ENCODE peak calls at places on chromosome 14, in ten cellular contexts. U is WTC11, C is lower leg skin, S is HCT116, Z is psoas muscle, N is GM20000, F is NB4, T is GM13977, R is cardiac fibroblast, D is lung. Y is an unnamed sample.

GRCh38 chr14:35687335-35687939 is 121.7 kb downstream of the RALGAPA1 start:
- DNase-seq in U (peak), F (peak), D (no peak), R (peak), Z (no peak), T (peak), N (peak), C (no peak), S (peak), Y (no peak)

GRCh38 chr14:69238883-69239282 is 21.1 kb upstream of the GALNT16 start:
- DNase-seq in N (no peak), U (no peak), D (no peak), R (no peak), C (no peak), S (no peak), Z (no peak), T (no peak), F (no peak), Y (no peak)

GRCh38 chr14:65408113-65408512 is 4.4 kb upstream of the FUT8 start:
- DNase-seq in C (no peak), F (no peak), R (no peak), U (no peak), D (no peak), S (no peak), Z (no peak), T (no peak), N (no peak), Y (no peak)

GRCh38 chr14:100861188-100861936 is 35.4 kb downstream of the MEG3 start:
- DNase-seq in F (no peak), U (no peak), C (no peak), N (no peak), S (no peak), D (no peak), T (no peak), R (no peak), Z (peak), Y (no peak)

GRCh38 chr14:34665785-34666425 is 36.0 kb upstream of the SNX6 start:
- DNase-seq in S (no peak), N (no peak), U (no peak), Z (no peak), F (peak), C (no peak), R (peak), D (no peak), T (no peak), Y (no peak)

GRCh38 chr14:59254146-59254910 is 65.9 kb downstream of the DAAM1 start:
- DNase-seq in D (peak), R (peak), S (no peak), T (no peak), N (no peak), C (peak), F (no peak), Z (peak), U (no peak), Y (no peak)

GRCh38 chr14:63205850-63206249 is 1.6 kb downstream of the RHOJ start:
- DNase-seq in N (no peak), U (no peak), F (no peak), R (peak), D (no peak), C (no peak), Z (no peak), S (no peak), T (no peak), Y (no peak)

GRCh38 chr14:26389646-26390508 is 208.0 kb downstream of the NOVA1 start:
- DNase-seq in Z (no peak), U (no peak), S (no peak), C (no peak), D (no peak), F (no peak), R (peak), T (no peak), N (no peak), Y (no peak)

GRCh38 chr14:102087762-102088011 is 843 bp upstream of the HSP90AA1 start:
- DNase-seq in S (no peak), T (no peak), U (no peak), N (no peak), Z (no peak), C (no peak), D (no peak), F (no peak), R (no peak), Y (no peak)

GRCh38 chr14:80223696-80224465 is 12.6 kb upstream of the DIO2 start:
- DNase-seq in F (no peak), S (no peak), R (peak), D (no peak), Z (no peak), T (no peak), N (no peak), C (no peak), U (no peak), Y (no peak)

GRCh38 chr14:99815696-99816095 is 22.5 kb downstream of the EML1 start:
- DNase-seq in N (no peak), R (no peak), D (no peak), U (no peak), Z (no peak), F (no peak), C (no peak), T (no peak), S (no peak), Y (peak)

GRCh38 chr14:79598339-79598738 is 613.0 kb downstream of the DIO2 start:
- DNase-seq in R (peak), D (no peak), U (no peak), F (no peak), C (no peak), Z (no peak), N (no peak), T (no peak), S (no peak), Y (no peak)

GRCh38 chr14:33369972-33370371 is 431.3 kb downstream of the NPAS3 start:
- DNase-seq in T (peak), R (no peak), Z (no peak), U (no peak), D (no peak), F (no peak), S (no peak), N (peak), C (no peak), Y (no peak)

GRCh38 chr14:61322011-61322798 is 826 bp downstream of the PRKCH start:
- DNase-seq in R (no peak), U (peak), Z (peak), S (no peak), T (no peak), C (peak), N (no peak), D (peak), F (no peak), Y (no peak)

GRCh38 chr14:61320806-61321384 is 484 bp upstream of the PRKCH start:
- DNase-seq in S (no peak), D (no peak), R (no peak), U (no peak), T (no peak), F (no peak), C (no peak), N (no peak), Z (peak), Y (no peak)

GRCh38 chr14:23550827-23551265 is 719 bp downstream of the ZFHX2 start:
- DNase-seq in N (no peak), S (no peak), T (no peak), F (peak), D (no peak), R (no peak), U (peak), Z (no peak), C (no peak), Y (no peak)

GRCh38 chr14:77004711-77005460 is 23.6 kb downstream of the IRF2BPL start:
- DNase-seq in D (no peak), R (no peak), U (no peak), F (peak), T (no peak), Z (no peak), C (no peak), N (no peak), S (no peak), Y (no peak)

GRCh38 chr14:94051115-94051514 is 25.0 kb downstream of the OTUB2 start:
- DNase-seq in F (no peak), C (peak), U (peak), S (no peak), N (no peak), Z (no peak), D (peak), T (no peak), R (peak), Y (peak)
- TF ChIP-seq CTCF in F (peak), C (no peak), U (no peak), S (peak), N (peak), Z (peak), D (no peak), T (no peak), R (peak), Y (no peak)

DNA sequence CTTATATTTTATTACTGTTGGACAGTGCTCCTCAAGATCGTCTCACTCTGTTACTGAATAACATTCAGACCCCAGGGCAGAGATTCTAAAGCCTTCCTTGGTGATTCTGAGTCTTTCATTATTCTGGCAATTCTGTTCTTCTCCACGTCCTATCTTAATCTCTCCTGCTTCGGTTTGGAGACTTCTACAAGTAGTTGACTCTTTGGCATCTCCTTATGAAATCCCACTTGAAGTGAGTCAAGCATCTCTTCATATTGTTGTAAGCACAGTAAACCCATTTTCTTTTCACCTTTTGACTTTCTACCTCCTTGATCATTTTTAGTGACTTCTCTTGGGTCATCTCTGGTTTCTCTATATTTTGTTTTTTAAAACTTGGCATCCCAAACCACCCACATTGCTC is 132.8 kb downstream of the SAMD4A start:
- DNase-seq in F (no peak), T (no peak), N (no peak), S (no peak), Z (no peak), C (no peak), D (no peak), U (no peak), R (no peak), Y (no peak)
- TF ChIP-seq CTCF in F (no peak), T (no peak), N (no peak), S (no peak), Z (no peak), C (no peak), D (no peak), U (no peak), R (no peak), Y (no peak)

GRCh38 chr14:105937253-105938054 is 411.1 kb downstream of the TMEM121 start:
- DNase-seq in D (peak), S (no peak), C (peak), N (no peak), U (no peak), R (no peak), Z (no peak), T (no peak), F (no peak), Y (peak)
- TF ChIP-seq CTCF in D (no peak), S (no peak), C (no peak), N (no peak), U (no peak), R (no peak), Z (no peak), T (no peak), F (no peak), Y (no peak)

GRCh38 chr14:93343797-93344196 is 3.2 kb upstream of the COX8C start:
- DNase-seq in D (no peak), R (no peak), U (no peak), N (no peak), T (no peak), C (no peak), Z (no peak), S (no peak), F (no peak), Y (no peak)
- TF ChIP-seq CTCF in D (no peak), R (no peak), U (no peak), N (no peak), T (no peak), C (no peak), Z (no peak), S (no peak), F (no peak), Y (no peak)

DNA sequence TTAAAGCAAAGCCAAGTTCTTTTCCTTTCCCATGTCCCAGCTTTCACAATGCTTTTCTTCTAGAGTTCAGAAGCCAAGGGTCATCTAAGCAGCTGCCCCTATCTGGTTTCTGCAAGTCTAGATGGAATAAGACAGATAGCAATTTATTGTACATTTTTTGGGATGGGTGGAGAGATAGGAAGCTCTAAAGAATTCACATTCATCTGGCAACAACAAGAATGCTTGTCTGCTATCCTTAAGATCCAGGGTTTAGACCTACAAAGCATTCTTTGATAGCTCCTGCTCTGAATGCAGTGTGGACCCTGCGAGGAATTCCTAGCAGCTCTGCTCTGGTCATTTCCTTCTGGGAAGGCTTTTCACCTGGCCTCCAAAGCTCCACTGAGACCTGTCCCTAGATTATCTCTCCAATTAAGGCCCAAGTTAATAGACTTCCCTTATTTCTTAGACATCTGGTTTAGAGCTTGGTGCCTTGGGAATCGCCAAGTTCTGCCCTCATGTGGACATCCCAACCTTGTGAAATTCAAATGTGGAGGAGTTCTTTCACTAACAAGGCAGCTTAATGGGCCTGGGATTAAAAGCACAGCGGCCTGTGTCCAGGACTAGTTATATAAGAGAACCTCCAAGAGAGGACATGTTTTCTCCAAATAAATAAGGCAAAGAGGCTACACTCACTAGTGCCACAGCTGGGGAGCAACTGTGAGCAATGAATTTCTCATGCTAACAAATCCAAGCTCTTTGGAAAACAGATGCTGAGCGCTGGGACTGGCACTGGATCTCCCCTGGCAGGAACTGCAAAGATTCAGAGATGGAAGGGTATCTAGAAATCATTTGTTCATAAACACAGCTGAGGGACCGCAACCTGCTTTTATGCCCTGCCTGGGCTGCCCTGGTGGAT is 384.5 kb upstream of the DDHD1 start:
- DNase-seq in D (no peak), C (no peak), T (no peak), U (no peak), S (no peak), R (no peak), Z (no peak), N (no peak), F (no peak), Y (no peak)
- TF ChIP-seq CTCF in D (no peak), C (no peak), T (no peak), U (no peak), S (no peak), R (no peak), Z (no peak), N (no peak), F (no peak), Y (no peak)

Y was measured in vagina.